ENCODE peak calls at places on chromosome 4, in seven cellular contexts. G, I, N, O, W, S and B are unnamed samples. For H3K9me3 and H3K4me1, the result is how much of the 10 kb centered on the place peaks cover.

GRCh38 chr4:74014332-74014731 is 15.9 kb upstream of the CXCL5 start:
- DNase-seq in G (no peak), O (no peak), I (no peak), S (no peak), W (no peak), N (no peak), B (no peak)

GRCh38 chr4:106607566-106607965 is 239.0 kb upstream of the GIMD1 start:
- DNase-seq in I (no peak), W (no peak), O (no peak), N (no peak), S (no peak), G (no peak), B (no peak)

GRCh38 chr4:94577136-94577535 is 125.4 kb downstream of the PDLIM5 start:
- DNase-seq in W (no peak), S (no peak), N (peak), I (peak), G (no peak), O (peak), B (peak)

GRCh38 chr4:47836655-47837581 is 949 bp downstream of the CORIN start:
- DNase-seq in G (peak), S (peak), W (peak), I (peak), O (peak), N (peak), B (peak)

GRCh38 chr4:174190832-174191500 is 92.5 kb downstream of the FBXO8 start:
- DNase-seq in I (no peak), N (no peak), W (no peak), G (no peak), O (no peak), S (no peak), B (no peak)

GRCh38 chr4:8735236-8736082 is 136.2 kb downstream of the HMX1 start:
- DNase-seq in G (peak), W (no peak), S (no peak), N (no peak), I (no peak), O (no peak), B (no peak)

GRCh38 chr4:98657531-98658286 is 702 bp downstream of the TSPAN5 start:
- DNase-seq in N (peak), I (no peak), S (peak), W (peak), G (no peak), O (peak), B (peak)

GRCh38 chr4:140427919-140428471 is 547 bp upstream of the CLGN start:
- DNase-seq in O (no peak), G (no peak), I (peak), W (no peak), N (no peak), S (no peak), B (no peak)

GRCh38 chr4:8118035-8118434 is 40.6 kb downstream of the ABLIM2 start:
- DNase-seq in S (no peak), O (no peak), G (no peak), W (no peak), I (no peak), N (no peak), B (no peak)

GRCh38 chr4:82661601-82662000 is 99.8 kb upstream of the TMEM150C start:
- DNase-seq in W (no peak), G (no peak), O (no peak), I (no peak), N (no peak), S (no peak), B (no peak)

GRCh38 chr4:90084277-90084966 is 42.8 kb upstream of the CCSER1 start:
- DNase-seq in S (no peak), G (no peak), I (no peak), N (no peak), O (no peak), W (no peak), B (no peak)

GRCh38 chr4:79864470-79865190 is 208.4 kb downstream of the ANTXR2 start:
- DNase-seq in O (no peak), W (no peak), I (no peak), S (no peak), G (no peak), N (no peak), B (no peak)

GRCh38 chr4:154779362-154779947 is 1.6 kb upstream of the RBM46 start:
- DNase-seq in W (no peak), I (no peak), O (peak), G (no peak), N (no peak), S (no peak), B (no peak)

GRCh38 chr4:156832886-156833285 is 138.7 kb downstream of the PDGFC start:
- DNase-seq in S (no peak), N (no peak), W (no peak), O (no peak), G (no peak), I (no peak), B (no peak)

GRCh38 chr4:123055943-123056342 is 133.5 kb upstream of the NUDT6 start:
- DNase-seq in N (peak), I (no peak), S (no peak), O (no peak), W (no peak), G (no peak), B (no peak)

GRCh38 chr4:71446479-71447081 is 107.8 kb downstream of the SLC4A4 start:
- DNase-seq in G (no peak), S (no peak), O (no peak), N (no peak), I (no peak), W (no peak), B (no peak)

GRCh38 chr4:76969941-76970529 is 20.5 kb downstream of the SEPTIN11 start:
- DNase-seq in O (peak), S (no peak), G (no peak), N (no peak), I (no peak), W (no peak), B (no peak)

GRCh38 chr4:72302981-72303704 is 265.9 kb downstream of the ADAMTS3 start:
- DNase-seq in S (no peak), N (peak), O (peak), W (peak), G (peak), I (peak), B (no peak)

GRCh38 chr4:67765928-67766327 is 11.7 kb upstream of the GNRHR start:
- DNase-seq in N (no peak), O (no peak), W (no peak), I (no peak), S (no peak), G (no peak), B (no peak)

GRCh38 chr4:1642196-1642951 is 41.7 kb downstream of the FAM53A start:
- DNase-seq in I (no peak), N (no peak), S (no peak), W (no peak), O (no peak), G (no peak), B (no peak)

GRCh38 chr4:3160325-3160915 is 85.9 kb downstream of the HTT start:
- DNase-seq in W (no peak), G (no peak), O (no peak), N (no peak), I (no peak), S (no peak), B (no peak)

GRCh38 chr4:175369087-175369486 is 443.0 kb downstream of the GPM6A start:
- DNase-seq in S (no peak), W (no peak), N (peak), I (no peak), G (no peak), O (no peak), B (no peak)

GRCh38 chr4:101667348-101667747 is 123.2 kb upstream of the BANK1 start:
- DNase-seq in I (no peak), G (no peak), N (no peak), W (no peak), S (no peak), O (no peak), B (no peak)

GRCh38 chr4:123497328-123497727 is 100.7 kb downstream of the SPRY1 start:
- DNase-seq in I (no peak), O (no peak), W (no peak), N (no peak), S (no peak), G (no peak), B (no peak)

GRCh38 chr4:135177323-135177722 is 975.7 kb upstream of the PABPC4L start:
- DNase-seq in I (no peak), O (no peak), N (no peak), S (no peak), W (no peak), G (no peak), B (no peak)

GRCh38 chr4:182880387-182881356 is 36.5 kb downstream of the DCTD start:
- DNase-seq in G (peak), N (no peak), I (no peak), O (no peak), W (no peak), S (no peak), B (no peak)

GRCh38 chr4:102730968-102731533 is 29.7 kb downstream of the MANBA start:
- DNase-seq in N (no peak), O (peak), G (no peak), W (no peak), S (no peak), I (no peak), B (no peak)

DNA sequence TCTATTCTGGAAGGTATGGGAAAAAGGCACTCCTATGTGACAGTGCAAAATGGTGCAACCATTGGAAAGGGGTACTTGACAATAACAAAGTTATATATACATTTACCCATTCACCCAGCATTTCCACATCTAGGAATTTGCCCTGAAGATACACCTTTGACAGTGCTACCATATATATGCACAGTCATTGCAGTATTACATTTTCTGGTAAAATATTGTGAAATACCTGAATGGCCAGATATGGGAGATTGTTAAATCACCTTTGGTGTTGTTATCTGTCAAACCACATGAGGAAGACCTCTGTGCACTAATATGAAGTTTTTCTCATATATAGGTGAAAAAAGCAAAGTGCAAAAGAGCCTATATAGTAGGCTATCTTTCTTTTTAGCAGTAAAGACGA is 53.5 kb downstream of the SMAD1 start:
- DNase-seq in G (no peak), W (no peak), S (no peak), O (no peak), I (no peak), N (no peak), B (no peak)
- H3K9me3 ChIP-seq in G (under half), W (under half), S (under half), O (under half), I (under half), N (under half), B (under half)

GRCh38 chr4:24067367-24067766 is 177.5 kb upstream of the PPARGC1A start:
- DNase-seq in I (no peak), O (no peak), G (no peak), W (no peak), S (peak), N (no peak), B (no peak)
- H3K4me3 ChIP-seq in I (no peak), O (no peak), G (no peak), W (no peak), S (peak), N (no peak), B (no peak)

DNA sequence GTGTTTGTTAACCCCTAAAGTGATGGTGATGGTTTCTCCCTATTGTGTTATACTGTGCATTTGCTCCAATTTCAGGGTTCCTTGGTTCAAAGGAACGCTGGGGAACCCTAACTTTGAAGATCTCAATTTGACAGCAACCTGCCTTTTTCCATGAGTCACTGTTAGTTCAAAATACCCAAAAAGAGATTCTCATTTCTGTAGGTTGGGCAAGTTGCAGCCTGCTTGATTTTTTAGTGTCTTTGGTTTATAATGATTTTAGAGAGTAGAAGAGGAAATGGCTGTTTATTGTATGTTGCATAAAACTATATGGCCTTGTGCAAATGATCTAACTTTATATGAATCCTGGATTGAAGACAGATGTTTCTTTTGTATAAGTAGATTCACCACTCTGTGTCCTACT is 23.1 kb downstream of the GAB1 start:
- DNase-seq in N (no peak), I (no peak), O (no peak), W (no peak), G (no peak), S (no peak), B (no peak)
- H3K4me1 ChIP-seq in N (under half), I (under half), O (under half), W (under half), G (under half), S (half or more), B (under half)

GRCh38 chr4:145019346-145019745 is 78.7 kb downstream of the ANAPC10 start:
- DNase-seq in N (no peak), G (no peak), I (no peak), O (no peak), S (no peak), W (peak), B (no peak)
- H3K9me3 ChIP-seq in N (under half), G (under half), I (under half), O (under half), S (under half), W (under half), B (under half)

DNA sequence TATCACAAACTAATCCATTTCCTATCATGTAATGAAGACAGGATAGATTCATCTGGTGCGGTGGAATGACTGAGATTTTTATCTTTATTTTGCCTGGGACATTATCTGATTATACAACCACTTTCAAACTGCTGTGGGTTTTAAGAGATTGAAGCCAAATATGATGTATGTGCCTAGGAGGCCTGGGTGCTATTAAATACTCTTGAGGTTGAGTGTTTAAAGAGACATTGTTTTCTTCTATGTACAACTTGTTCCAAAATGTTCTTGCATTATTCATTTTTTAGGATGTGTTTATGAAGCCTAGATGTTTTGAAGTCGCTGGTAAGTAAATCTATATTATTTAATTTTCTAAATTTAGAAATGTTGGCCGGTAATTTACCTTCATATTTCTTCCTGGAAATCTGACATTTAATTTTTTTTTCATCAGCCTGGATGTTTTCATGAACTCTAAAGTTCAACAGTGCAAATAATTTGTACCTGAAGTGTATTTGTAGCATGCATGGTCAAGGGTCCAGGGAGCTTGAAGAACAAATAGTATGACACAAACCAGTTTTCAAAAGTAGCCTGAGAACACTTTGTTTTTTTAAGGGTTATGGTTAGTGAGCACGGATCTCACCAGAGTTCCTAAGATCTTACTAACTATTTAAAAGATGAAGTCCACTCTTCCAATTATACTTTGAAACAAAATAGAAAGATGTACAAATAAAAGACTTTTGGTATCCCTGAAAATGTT is 72.8 kb upstream of the ATP8A1 start:
- DNase-seq in W (no peak), O (no peak), S (no peak), I (no peak), G (no peak), N (no peak), B (no peak)
- H3K4me3 ChIP-seq in W (no peak), O (no peak), S (no peak), I (no peak), G (no peak), N (no peak), B (no peak)

DNA sequence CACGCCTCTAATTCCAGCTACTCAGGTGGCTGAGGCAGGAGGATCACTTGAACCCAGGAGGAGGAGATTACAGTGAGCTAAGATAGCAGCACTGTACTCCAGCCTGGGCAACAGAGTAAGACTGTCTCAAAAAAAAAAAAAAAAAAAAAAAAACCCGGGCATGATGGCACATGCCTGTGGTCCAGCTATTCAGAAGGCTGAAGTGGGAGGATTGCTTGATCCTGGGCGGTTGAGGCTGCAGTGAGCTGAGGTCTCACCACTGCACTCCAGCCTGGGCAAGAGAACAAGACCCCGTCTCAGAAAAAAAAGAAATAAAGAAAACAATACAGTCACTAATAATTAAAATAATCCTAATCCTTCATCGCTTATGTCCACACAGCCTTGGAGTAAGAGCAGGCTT is 68.1 kb downstream of the APBB2 start:
- DNase-seq in O (no peak), W (no peak), G (no peak), S (no peak), N (no peak), I (no peak), B (no peak)
- H3K4me1 ChIP-seq in O (under half), W (under half), G (half or more), S (under half), N (half or more), I (under half), B (under half)

DNA sequence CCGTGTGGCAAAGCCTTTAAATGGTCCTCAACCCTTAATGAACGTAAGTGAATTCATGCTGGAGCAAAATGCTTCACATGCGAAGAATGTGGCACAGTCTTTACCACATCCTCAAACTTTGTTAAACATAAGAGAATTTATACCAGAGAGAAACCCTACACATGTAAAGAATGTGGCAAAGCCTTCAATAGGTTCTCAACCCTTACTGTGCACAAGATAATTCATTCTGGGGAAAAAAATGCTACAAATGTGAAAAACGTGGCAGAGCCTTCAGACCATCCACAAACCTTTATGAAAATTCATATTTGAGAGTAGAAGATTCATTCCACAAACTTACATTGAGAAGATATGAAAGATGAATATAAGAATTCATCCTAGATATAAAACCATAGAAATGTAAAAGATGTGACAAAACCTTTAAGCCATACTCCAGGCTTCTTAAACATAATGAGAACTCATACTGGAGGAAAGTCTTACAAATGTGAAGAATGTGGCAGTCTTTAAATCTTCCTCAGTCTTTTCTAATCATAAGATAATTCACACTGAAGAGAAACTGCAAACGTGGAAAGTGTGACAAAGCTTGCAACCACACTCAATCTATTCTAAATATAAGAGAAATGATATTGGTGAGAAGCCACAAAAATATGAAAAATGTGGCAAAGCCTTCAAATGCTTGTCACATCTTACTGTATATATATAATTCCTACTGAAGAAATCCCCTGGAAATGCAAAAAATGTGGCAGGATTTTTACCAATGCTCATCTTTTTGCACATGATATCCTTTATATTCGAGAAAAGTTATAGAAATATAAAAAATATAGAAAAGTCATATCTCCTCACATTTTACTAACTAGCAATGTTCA is 36.9 kb downstream of the ZNF141 start:
- DNase-seq in I (no peak), W (no peak), N (no peak), S (no peak), O (no peak), G (no peak), B (no peak)
- H3K9me3 ChIP-seq in I (under half), W (half or more), N (under half), S (under half), O (half or more), G (half or more), B (under half)

DNA sequence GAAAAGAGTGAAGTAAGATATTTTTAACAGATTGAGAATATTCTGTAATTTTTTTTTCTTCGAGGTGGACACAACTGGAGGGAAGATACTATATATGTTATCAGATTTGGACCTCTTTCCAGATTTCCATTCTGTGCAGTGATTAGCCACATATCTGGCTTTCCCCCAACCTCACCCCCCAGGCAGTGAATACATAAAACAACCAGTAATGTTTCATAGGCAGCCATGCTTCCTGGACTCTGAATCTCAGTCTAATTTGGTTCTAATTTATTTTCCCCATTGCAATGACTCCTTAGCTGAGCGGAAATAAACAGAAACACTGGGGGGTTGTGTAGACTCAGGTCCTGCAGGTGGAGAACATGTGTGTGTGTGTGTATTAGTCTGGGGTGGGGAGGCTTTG is 226.5 kb downstream of the FBXW7 start:
- DNase-seq in W (no peak), S (no peak), G (no peak), N (no peak), I (no peak), O (no peak), B (no peak)
- H3K4me3 ChIP-seq in W (no peak), S (no peak), G (no peak), N (no peak), I (no peak), O (no peak), B (no peak)

GRCh38 chr4:7055111-7055989 is 12.2 kb downstream of the TADA2B start:
- DNase-seq in W (no peak), S (no peak), G (no peak), I (no peak), O (no peak), N (no peak), B (peak)
- H3K4me1 ChIP-seq in W (under half), S (under half), G (under half), I (under half), O (under half), N (under half), B (under half)